ENCODE peak calls at places on chromosomes 3 and 15, in five cellular contexts. P, B, F, S and L are unnamed samples.

GRCh38 chr3:51384145-51384729 is 854 bp upstream of the MANF start:
- DNase-seq in P (no peak), B (peak), F (no peak), S (no peak), L (no peak)

GRCh38 chr3:72270072-72270611 is 485.2 kb upstream of the PROK2 start:
- DNase-seq in P (peak), B (peak), F (peak), S (no peak), L (peak)

GRCh38 chr3:87082806-87083440 is 92.0 kb upstream of the VGLL3 start:
- DNase-seq in P (peak), B (peak), F (peak), S (no peak), L (no peak)

GRCh38 chr3:169354774-169355501 is 308.6 kb downstream of the MECOM start:
- DNase-seq in P (no peak), B (no peak), F (no peak), S (no peak), L (no peak)

GRCh38 chr3:174955513-174956001 is 96.4 kb downstream of the NAALADL2 start:
- DNase-seq in P (peak), B (no peak), F (peak), S (no peak), L (no peak)

GRCh38 chr3:174784206-174784934 is 74.8 kb upstream of the NAALADL2 start:
- DNase-seq in P (no peak), B (no peak), F (peak), S (no peak), L (no peak)

GRCh38 chr3:102018544-102018943 is 169.2 kb downstream of the NFKBIZ start:
- DNase-seq in P (no peak), B (no peak), F (no peak), S (no peak), L (no peak)

GRCh38 chr3:60579734-60580133 is 671.5 kb downstream of the FHIT start:
- DNase-seq in P (no peak), B (no peak), F (peak), S (no peak), L (no peak)

GRCh38 chr15:82851981-82852511 is 42.6 kb downstream of the WHAMM start:
- DNase-seq in P (no peak), B (no peak), F (peak), S (no peak), L (peak)

GRCh38 chr15:44706946-44707636 is 4.0 kb downstream of the PATL2 start:
- DNase-seq in P (no peak), B (no peak), F (no peak), S (no peak), L (no peak)

GRCh38 chr3:52682016-52682415 is 3.7 kb downstream of the PBRM1 start:
- DNase-seq in P (peak), B (peak), F (peak), S (no peak), L (no peak)

GRCh38 chr3:14791343-14791945 is 27.3 kb upstream of the FGD5 start:
- DNase-seq in P (peak), B (peak), F (peak), S (peak), L (no peak)

GRCh38 chr15:43209059-43209824 is 11.6 kb downstream of the EPB42 start:
- DNase-seq in P (no peak), B (no peak), F (peak), S (no peak), L (peak)

GRCh38 chr3:37993811-37994638 is 3.4 kb downstream of the VILL start:
- DNase-seq in P (no peak), B (peak), F (peak), S (peak), L (peak)

GRCh38 chr15:78390242-78390641 is 47.8 kb upstream of the IREB2 start:
- DNase-seq in P (no peak), B (no peak), F (no peak), S (no peak), L (no peak)
- TF ChIP-seq CTCF in P (no peak), B (no peak), F (no peak), S (no peak), L (no peak)

GRCh38 chr3:100797921-100798491 is 88.7 kb downstream of the TFG start:
- DNase-seq in P (no peak), B (no peak), F (no peak), S (no peak), L (no peak)

GRCh38 chr3:100802126-100802525 is 92.8 kb downstream of the TFG start:
- DNase-seq in P (no peak), B (no peak), F (no peak), S (no peak), L (no peak)

DNA sequence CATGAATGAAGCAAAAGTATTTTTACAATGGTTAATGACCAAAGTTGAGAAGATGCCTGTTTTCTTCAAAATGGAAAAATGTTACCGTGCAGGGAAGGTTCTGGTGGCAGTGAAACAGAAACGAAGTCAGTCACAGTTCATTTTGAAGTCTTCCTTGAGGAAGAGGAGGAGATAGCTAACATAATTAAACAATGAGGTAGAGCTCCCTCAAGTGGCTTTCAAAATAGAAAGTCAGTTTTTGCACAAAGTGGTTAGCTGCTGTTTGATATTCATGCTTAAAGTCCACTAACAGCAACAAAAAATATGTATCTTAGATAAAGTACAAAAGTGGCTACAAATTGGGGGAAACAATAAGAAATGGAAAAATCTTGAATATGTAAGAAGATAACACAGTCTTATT is 87.3 kb downstream of the TFG start:
- DNase-seq in P (peak), B (peak), F (peak), S (no peak), L (no peak)
- TF ChIP-seq CTCF in P (peak), B (no peak), F (peak), S (no peak), L (peak)

GRCh38 chr3:71070497-71071465 is 512.7 kb downstream of the FOXP1 start:
- DNase-seq in P (no peak), B (no peak), F (no peak), S (peak), L (no peak)

GRCh38 chr3:71067977-71068376 is 515.6 kb downstream of the FOXP1 start:
- DNase-seq in P (no peak), B (peak), F (no peak), S (no peak), L (no peak)

GRCh38 chr3:71066849-71067261 is 516.7 kb downstream of the FOXP1 start:
- DNase-seq in P (no peak), B (no peak), F (peak), S (no peak), L (peak)

GRCh38 chr3:71072288-71072687 is 511.2 kb downstream of the FOXP1 start:
- DNase-seq in P (no peak), B (no peak), F (peak), S (no peak), L (no peak)

GRCh38 chr3:71069797-71070196 is 513.7 kb downstream of the FOXP1 start:
- DNase-seq in P (no peak), B (peak), F (peak), S (no peak), L (peak)
- TF ChIP-seq CTCF in P (peak), B (peak), F (peak), S (peak), L (peak)

GRCh38 chr3:112304611-112305010 is 10.6 kb upstream of the SLC9C1 start:
- DNase-seq in P (no peak), B (no peak), F (peak), S (no peak), L (no peak)
- TF ChIP-seq CTCF in P (no peak), B (peak), F (peak), S (peak), L (peak)

GRCh38 chr3:56238299-56238698 is 230.0 kb downstream of the ERC2 start:
- DNase-seq in P (no peak), B (no peak), F (no peak), S (no peak), L (no peak)
- TF ChIP-seq CTCF in P (no peak), B (no peak), F (no peak), S (no peak), L (no peak)

GRCh38 chr3:42688016-42688415 is 2.7 kb downstream of the KLHL40 start:
- DNase-seq in P (no peak), B (no peak), F (no peak), S (no peak), L (no peak)
- TF ChIP-seq CTCF in P (no peak), B (no peak), F (no peak), S (no peak), L (no peak)